ENCODE peak calls at places on chromosomes 13 and 19, in six cellular contexts. O, N, U, S, G and F are unnamed samples.
A peak's percentile ranks its signal among the peaks of the same experiment; 100 is the strongest.

GRCh38 chr19:6725513-6726231 is 5.2 kb upstream of the C3 start:
- DNase-seq in O (no peak), N (no peak), U (no peak), S (no peak), G (no peak), F (no peak)

GRCh38 chr13:32639502-32640105 is 53.4 kb downstream of the PDS5B start:
- DNase-seq in O (peak; percentile 83), N (peak; percentile 54), U (peak; percentile 29), S (peak; percentile 50), G (peak; percentile 63), F (no peak)

GRCh38 chr19:46728693-46729339 is 11.9 kb upstream of the PRKD2 start:
- DNase-seq in O (peak; percentile 91), N (peak; percentile 82), U (peak; percentile 83), S (no peak), G (peak; percentile 75), F (peak; percentile 98)

GRCh38 chr13:65990684-65991083 is 1239.5 kb downstream of the PCDH9 start:
- DNase-seq in O (no peak), N (no peak), U (no peak), S (no peak), G (no peak), F (no peak)

GRCh38 chr19:8204961-8205360 is 4.2 kb upstream of the CERS4 start:
- DNase-seq in O (no peak), N (peak; percentile 87), U (no peak), S (no peak), G (no peak), F (no peak)

GRCh38 chr19:42421591-42422031 is 5.6 kb downstream of the LIPE start:
- DNase-seq in O (peak; percentile 78), N (peak; percentile 50), U (no peak), S (no peak), G (peak; percentile 60), F (no peak)

GRCh38 chr13:48804836-48805601 is 151.3 kb downstream of the CYSLTR2 start:
- DNase-seq in O (no peak), N (no peak), U (no peak), S (no peak), G (no peak), F (no peak)

GRCh38 chr13:94033098-94033497 is 446.4 kb downstream of the DCT start:
- DNase-seq in O (no peak), N (no peak), U (no peak), S (no peak), G (no peak), F (no peak)

GRCh38 chr19:47005873-47006272 is 13.8 kb upstream of the NPAS1 start:
- DNase-seq in O (no peak), N (no peak), U (peak; percentile 65), S (no peak), G (no peak), F (no peak)

GRCh38 chr13:49836516-49836915 is 44.0 kb upstream of the KPNA3 start:
- DNase-seq in O (no peak), N (no peak), U (no peak), S (no peak), G (no peak), F (no peak)

GRCh38 chr13:21632196-21632595 is 28.2 kb upstream of the MICU2 start:
- DNase-seq in O (no peak), N (no peak), U (no peak), S (no peak), G (no peak), F (no peak)

GRCh38 chr13:42398542-42398941 is 126.6 kb downstream of the AKAP11 start:
- DNase-seq in O (no peak), N (no peak), U (no peak), S (no peak), G (no peak), F (no peak)

GRCh38 chr13:49622174-49622946 is 5.9 kb upstream of the ARL11 start:
- DNase-seq in O (peak; percentile 29), N (no peak), U (no peak), S (no peak), G (no peak), F (no peak)

GRCh38 chr13:58151452-58151851 is 519.9 kb downstream of the PCDH17 start:
- DNase-seq in O (no peak), N (no peak), U (no peak), S (no peak), G (no peak), F (no peak)

GRCh38 chr13:98606296-98606695 is 29.4 kb upstream of the STK24 start:
- DNase-seq in O (no peak), N (no peak), U (no peak), S (no peak), G (no peak), F (no peak)

GRCh38 chr13:105616313-105617075 is 919.0 kb downstream of the EFNB2 start:
- DNase-seq in O (no peak), N (no peak), U (no peak), S (no peak), G (no peak), F (no peak)

GRCh38 chr13:111115841-111116500 is 861 bp downstream of the ARHGEF7 start:
- DNase-seq in O (no peak), N (no peak), U (peak; percentile 69), S (peak; percentile 59), G (peak; percentile 73), F (no peak)

GRCh38 chr13:35475131-35475959 is 1.1 kb downstream of the MAB21L1 start:
- DNase-seq in O (peak; percentile 48), N (peak; percentile 39), U (peak; percentile 33), S (peak; percentile 52), G (no peak), F (no peak)

GRCh38 chr19:21143846-21144245 is 2.0 kb downstream of the ZNF431 start:
- DNase-seq in O (no peak), N (no peak), U (no peak), S (no peak), G (no peak), F (no peak)

GRCh38 chr19:21147540-21147939 is 5.7 kb downstream of the ZNF431 start:
- DNase-seq in O (no peak), N (no peak), U (no peak), S (no peak), G (no peak), F (no peak)

GRCh38 chr19:21143428-21143827 is 1.6 kb downstream of the ZNF431 start:
- DNase-seq in O (no peak), N (no peak), U (no peak), S (no peak), G (no peak), F (no peak)

GRCh38 chr19:21138130-21138529 is 3.7 kb upstream of the ZNF431 start:
- DNase-seq in O (no peak), N (no peak), U (no peak), S (no peak), G (no peak), F (no peak)

DNA sequence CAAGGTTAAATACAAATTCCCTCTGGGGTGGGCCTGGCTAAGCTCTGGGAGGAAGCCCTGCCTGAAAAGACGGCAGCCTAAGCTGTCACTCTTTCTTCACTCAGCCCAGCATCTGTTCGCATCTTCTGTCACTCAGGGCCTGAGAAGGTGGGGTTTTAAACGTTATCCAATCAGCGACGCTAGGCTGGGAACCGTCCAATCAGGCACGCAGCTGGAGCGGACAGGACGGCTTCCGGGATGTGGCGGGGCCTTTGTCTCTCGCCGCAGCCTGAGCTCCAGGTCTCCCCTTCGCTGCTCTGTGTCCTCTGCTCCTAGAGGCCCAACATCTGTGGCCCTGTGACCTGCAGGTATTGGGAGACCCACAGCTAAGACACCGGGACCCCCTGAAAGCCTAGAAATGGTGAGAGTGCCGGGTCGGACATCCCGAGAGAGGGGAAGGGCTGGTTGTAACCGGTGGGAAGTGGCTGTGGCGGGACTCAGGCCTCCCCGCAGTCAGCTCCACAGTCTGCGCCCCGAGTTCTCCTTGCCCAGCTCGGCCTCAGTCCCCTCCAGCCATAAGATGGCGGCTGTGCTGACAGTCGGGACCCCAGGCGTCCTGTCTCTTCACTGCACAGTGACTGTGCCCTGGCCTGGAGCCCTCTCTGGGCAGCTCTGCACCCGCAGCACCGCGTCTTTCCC is at the start of gene ZNF431:
- DNase-seq in O (peak; percentile 97), N (peak; percentile 91), U (peak; percentile 79), S (peak; percentile 87), G (peak; percentile 92), F (peak; percentile 43)
- TF ChIP-seq POLR2A in O (peak; percentile 62), N (no peak), U (peak; percentile 36), S (peak; percentile 67), G (no peak), F (peak; percentile 93)

DNA sequence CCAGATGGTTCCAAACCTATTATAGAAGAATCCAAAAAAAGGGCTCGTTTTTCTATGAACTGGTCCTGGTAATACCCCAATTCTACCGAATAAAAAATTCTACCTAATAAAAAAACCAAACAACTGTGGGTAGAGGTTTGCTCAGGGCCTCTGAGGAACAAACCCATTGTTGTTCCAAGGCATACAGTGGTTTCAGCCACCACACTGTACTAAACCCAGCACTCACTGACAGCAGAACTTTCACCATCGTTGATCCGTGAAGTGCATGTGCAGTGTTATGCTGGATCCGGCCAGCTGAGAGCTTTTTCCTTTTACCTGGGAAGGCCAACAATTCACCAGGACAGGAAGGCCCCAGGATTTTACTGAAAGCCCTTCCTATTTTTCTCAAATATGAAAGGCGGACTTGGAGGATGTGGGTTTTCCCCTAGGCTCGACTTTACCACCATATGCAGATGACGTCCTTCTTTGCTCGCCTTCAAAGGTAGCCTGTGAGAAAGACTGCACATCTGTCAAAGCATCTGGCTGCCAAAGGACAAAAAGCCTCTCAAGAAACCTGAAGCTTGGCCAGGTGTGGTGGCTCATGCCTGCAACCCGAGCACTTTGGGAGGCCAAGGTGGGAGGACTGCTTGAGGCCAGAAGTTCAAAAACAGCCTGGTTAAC is 7.2 kb upstream of the PABPC3 start:
- DNase-seq in O (no peak), N (no peak), U (no peak), S (no peak), G (no peak), F (no peak)
- TF ChIP-seq POLR2A in O (no peak), N (no peak), U (no peak), S (no peak), G (no peak), F (no peak)

GRCh38 chr13:40801255-40802217 is 12.1 kb downstream of the SLC25A15 start:
- DNase-seq in O (peak; percentile 75), N (no peak), U (no peak), S (no peak), G (no peak), F (no peak)

GRCh38 chr13:40803316-40803715 is 13.9 kb downstream of the SLC25A15 start:
- DNase-seq in O (no peak), N (no peak), U (no peak), S (no peak), G (no peak), F (no peak)

GRCh38 chr13:40798380-40798779 is 9.0 kb downstream of the SLC25A15 start:
- DNase-seq in O (no peak), N (peak; percentile 78), U (peak; percentile 39), S (no peak), G (no peak), F (no peak)

GRCh38 chr13:40799508-40799907 is 10.1 kb downstream of the SLC25A15 start:
- DNase-seq in O (no peak), N (no peak), U (no peak), S (no peak), G (no peak), F (no peak)

DNA sequence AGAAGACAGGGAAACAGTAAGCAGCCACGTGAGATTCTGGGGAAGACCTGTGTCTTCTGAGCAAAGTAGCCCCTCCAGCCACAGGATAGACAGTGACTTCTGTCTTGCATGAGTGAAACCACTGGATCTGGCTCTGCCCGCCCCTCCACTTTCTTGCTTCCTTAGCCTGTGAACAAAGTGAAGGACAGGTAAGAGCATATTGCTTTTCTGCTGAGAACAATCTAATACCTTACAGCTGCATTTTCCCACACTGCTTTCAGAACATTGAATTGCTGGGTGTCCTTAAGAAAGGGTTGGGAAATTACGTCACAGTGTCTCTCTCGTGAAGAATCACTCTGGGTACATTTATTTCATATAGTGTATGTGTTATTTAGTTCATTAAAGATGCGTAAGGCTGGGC is 11.1 kb downstream of the SLC25A15 start:
- DNase-seq in O (no peak), N (no peak), U (no peak), S (no peak), G (no peak), F (no peak)
- TF ChIP-seq POLR2A in O (no peak), N (no peak), U (no peak), S (no peak), G (no peak), F (no peak)

GRCh38 chr19:38693380-38694223 is 46.2 kb downstream of the ACTN4 start:
- DNase-seq in O (peak; percentile 75), N (no peak), U (no peak), S (no peak), G (no peak), F (peak; percentile 71)
- TF ChIP-seq POLR2A in O (no peak), N (no peak), U (no peak), S (peak; percentile 20), G (no peak), F (no peak)